ENCODE peak calls at places on chromosomes 16 and 17, in nine cellular contexts. U is foreskin fibroblast; E is CD8-positive, alpha-beta T cell; W is kidney epithelial cell; K is Peyer's patch; Z is A549; N is aorta; T is HFF-Myc; Q is HCT116. I is an unnamed sample.

GRCh38 chr17:5667871-5668270 is 83.6 kb upstream of the NLRP1 start:
- DNase-seq in K (no peak), U (no peak), N (no peak), E (no peak), Q (peak; percentile 19), W (no peak), T (no peak), Z (peak; percentile 31), I (no peak)

GRCh38 chr17:75626496-75627038 is 6.7 kb upstream of the SMIM5 start:
- DNase-seq in Q (no peak), E (no peak), T (no peak), Z (no peak), N (no peak), U (no peak), K (no peak), W (no peak), I (peak; percentile 77)

GRCh38 chr17:79952265-79952877 is 83.3 kb downstream of the TBC1D16 start:
- DNase-seq in U (no peak), W (no peak), E (no peak), T (no peak), N (no peak), Z (no peak), Q (no peak), K (no peak), I (no peak)

GRCh38 chr16:74186589-74186988 is 110.0 kb upstream of the PSMD7 start:
- DNase-seq in N (no peak), Q (no peak), E (no peak), K (no peak), W (no peak), T (peak; percentile 90), U (peak; percentile 14), Z (no peak), I (no peak)

GRCh38 chr16:13127144-13127543 is 225.7 kb downstream of the SHISA9 start:
- DNase-seq in Q (no peak), U (no peak), N (no peak), E (no peak), K (no peak), Z (no peak), T (no peak), W (no peak), I (no peak)

GRCh38 chr17:44501866-44502265 is 1.3 kb downstream of the GPATCH8 start:
- DNase-seq in T (no peak), K (no peak), E (no peak), Q (no peak), Z (no peak), N (no peak), U (no peak), W (no peak), I (no peak)

GRCh38 chr16:23866628-23867027 is 30.8 kb downstream of the PRKCB start:
- DNase-seq in N (no peak), U (no peak), T (no peak), K (no peak), E (no peak), Z (no peak), Q (no peak), W (no peak), I (no peak)

GRCh38 chr17:77528516-77529327 is 388.0 kb downstream of the SEC14L1 start:
- DNase-seq in W (no peak), N (no peak), E (peak; percentile 30), Q (no peak), U (no peak), K (no peak), T (no peak), Z (no peak), I (no peak)

GRCh38 chr16:17404903-17405691 is 65.7 kb downstream of the XYLT1 start:
- DNase-seq in N (peak; percentile 90), W (no peak), E (no peak), Q (no peak), T (no peak), U (peak; percentile 86), K (no peak), Z (no peak), I (no peak)

GRCh38 chr17:7854078-7854777 is 638 bp upstream of the TMEM88 start:
- DNase-seq in E (peak; percentile 17), W (no peak), Z (no peak), Q (no peak), N (peak; percentile 52), U (no peak), T (no peak), K (no peak), I (no peak)

DNA sequence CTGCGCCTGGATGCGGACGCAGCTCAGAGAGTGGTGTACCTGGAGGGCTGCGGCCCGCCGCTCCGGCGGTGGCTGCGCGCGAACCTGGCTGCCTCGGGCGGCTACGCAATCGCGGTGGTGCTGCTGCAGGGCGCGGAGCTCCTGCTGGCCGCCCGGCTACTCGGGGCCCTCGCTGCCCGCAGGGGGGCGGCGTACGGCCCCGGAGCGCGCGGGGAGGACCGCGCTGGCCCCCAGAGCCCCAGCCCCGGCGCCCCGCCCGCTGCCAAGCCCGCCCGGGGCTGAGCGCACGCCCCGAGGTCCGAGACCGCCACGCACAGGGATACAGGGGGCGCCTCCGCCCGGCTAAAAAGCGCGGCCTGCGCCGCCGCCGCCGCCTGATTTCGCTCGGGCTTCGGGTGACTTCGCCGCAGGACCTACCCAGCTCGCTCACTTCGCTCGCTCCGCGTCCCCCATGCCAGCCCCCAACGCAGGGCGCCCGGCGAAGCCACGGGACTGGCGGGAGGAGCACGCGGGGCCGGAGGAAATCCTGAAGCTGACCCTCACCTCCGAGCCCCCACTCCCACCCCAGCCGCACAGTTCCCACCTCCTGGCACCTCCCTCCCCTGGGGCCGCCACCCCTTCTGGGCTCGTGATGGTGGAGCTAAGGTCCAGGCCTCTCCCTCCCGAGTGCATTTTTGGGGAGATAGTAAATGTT is 8.2 kb downstream of the PDE6G start:
- DNase-seq in K (no peak), Z (no peak), T (no peak), Q (no peak), N (no peak), W (no peak), E (no peak), U (no peak), I (no peak)
- H3K4me3 ChIP-seq in K (no peak overlapping the region), Z (no peak overlapping the region), T (no peak overlapping the region), Q (no peak overlapping the region), N (no peak overlapping the region), W (no peak overlapping the region), E (no peak overlapping the region), U (no peak overlapping the region), I (no peak overlapping the region)

GRCh38 chr17:61158372-61158771 is 241.3 kb upstream of the TBX2 start:
- DNase-seq in E (no peak), W (no peak), N (no peak), U (no peak), Z (peak; percentile 16), T (no peak), K (no peak), Q (no peak), I (no peak)

GRCh38 chr17:61155590-61156181 is 244.0 kb upstream of the TBX2 start:
- DNase-seq in E (no peak), K (no peak), T (no peak), U (no peak), W (no peak), Q (no peak), Z (peak; percentile 28), N (no peak), I (no peak)

GRCh38 chr17:61160789-61161440 is 238.7 kb upstream of the TBX2 start:
- DNase-seq in N (no peak), K (no peak), W (no peak), Z (no peak), T (no peak), U (no peak), Q (no peak), E (no peak), I (peak; percentile 40)

GRCh38 chr17:61159415-61159814 is 240.2 kb upstream of the TBX2 start:
- DNase-seq in U (no peak), E (no peak), K (no peak), Z (peak; percentile 17), N (no peak), W (no peak), T (no peak), Q (no peak), I (no peak)

DNA sequence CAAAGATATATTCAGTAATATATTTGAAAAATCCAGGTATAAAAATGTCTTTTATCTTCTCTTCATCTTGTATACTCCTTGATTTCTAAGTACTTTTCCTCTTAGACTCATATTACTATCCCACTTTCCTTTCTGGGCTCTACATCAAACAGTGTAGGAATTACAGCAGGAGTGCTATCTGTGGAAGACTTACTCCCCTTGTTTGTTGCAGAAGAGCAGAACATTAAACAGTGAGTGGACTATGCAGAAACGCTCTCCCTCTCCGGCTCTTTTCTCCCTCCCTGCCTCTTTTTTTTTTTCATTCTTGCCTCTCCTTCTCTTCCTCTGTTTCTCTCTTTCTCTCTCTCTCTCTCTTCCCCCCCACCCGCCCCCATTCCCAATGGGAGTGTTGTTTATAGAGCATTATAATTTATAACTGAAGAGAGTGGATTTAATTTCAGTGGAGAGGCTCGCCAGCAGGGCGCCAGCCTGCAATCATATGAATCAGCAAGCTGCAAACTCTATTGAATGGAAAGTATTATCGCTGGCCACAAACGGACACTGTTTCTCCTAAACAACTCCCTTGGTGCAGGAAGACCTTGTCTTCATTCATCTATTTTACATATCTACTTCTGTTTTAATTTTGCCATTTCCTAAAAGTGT is 242.3 kb upstream of the TBX2 start:
- DNase-seq in E (no peak), W (no peak), Q (no peak), K (no peak), N (no peak), U (peak; percentile 44), T (no peak), Z (peak; percentile 67), I (peak; percentile 49)
- H3K4me3 ChIP-seq in E (no peak overlapping the region), W (no peak overlapping the region), Q (no peak overlapping the region), K (no peak overlapping the region), N (no peak overlapping the region), U (peak overlapping the region; percentile 10), T (peak overlapping the region; percentile 6), Z (peak overlapping the region; percentile 33), I (peak overlapping the region; percentile 43)

GRCh38 chr17:43020030-43020621 is 2.1 kb downstream of the VAT1 start:
- DNase-seq in U (no peak), Q (no peak), N (peak; percentile 41), K (no peak), Z (no peak), T (no peak), E (no peak), W (no peak), I (no peak)
- H3K4me3 ChIP-seq in U (peak overlapping the region; percentile 88), Q (no peak overlapping the region), N (no peak overlapping the region), K (no peak overlapping the region), Z (no peak overlapping the region), T (no peak overlapping the region), E (no peak overlapping the region), W (no peak overlapping the region), I (no peak overlapping the region)

GRCh38 chr16:56192971-56193936 is 2.0 kb downstream of the GNAO1 start:
- DNase-seq in K (no peak), Z (no peak), W (no peak), E (no peak), T (no peak), U (no peak), Q (no peak), N (no peak), I (peak; percentile 9)

GRCh38 chr16:56195151-56195550 is 3.9 kb downstream of the GNAO1 start:
- DNase-seq in U (no peak), T (no peak), K (no peak), N (no peak), Q (no peak), W (no peak), Z (no peak), E (no peak), I (no peak)

GRCh38 chr16:56192644-56192960 is 1.3 kb downstream of the GNAO1 start:
- DNase-seq in K (no peak), E (no peak), Q (no peak), Z (no peak), N (no peak), W (no peak), T (no peak), U (no peak), I (no peak)

GRCh38 chr16:56191807-56192643 is 736 bp downstream of the GNAO1 start:
- DNase-seq in Q (no peak), U (no peak), T (no peak), E (peak; percentile 19), N (no peak), K (no peak), Z (no peak), W (no peak), I (no peak)

GRCh38 chr16:56193951-56194726 is 2.9 kb downstream of the GNAO1 start:
- DNase-seq in U (peak; percentile 16), T (no peak), Q (no peak), E (peak; percentile 65), K (peak; percentile 84), Z (peak; percentile 53), N (peak; percentile 87), W (peak; percentile 34), I (no peak)
- H3K4me3 ChIP-seq in U (no peak overlapping the region), T (no peak overlapping the region), Q (no peak overlapping the region), E (peak overlapping the region; percentile 42), K (no peak overlapping the region), Z (no peak overlapping the region), N (no peak overlapping the region), W (no peak overlapping the region), I (no peak overlapping the region)